ENCODE peak calls at places on chromosomes 4 and X, in four cellular contexts. V is retina, T is NAMALWA, Z is H7. G is an unnamed sample.

GRCh38 chrX:119729408-119730201 is 28.8 kb upstream of the SOWAHD start:
- DNase-seq in Z (peak), V (peak), T (peak), G (peak)

GRCh38 chr4:69759189-69759604 is 1.2 kb downstream of the SULT1B1 start:
- DNase-seq in V (no peak), Z (no peak), T (no peak), G (no peak)

GRCh38 chr4:146110847-146111485 is 64.6 kb upstream of the LSM6 start:
- DNase-seq in Z (no peak), V (no peak), T (no peak), G (no peak)

GRCh38 chr4:34365891-34366290 is 1878.4 kb downstream of the ARAP2 start:
- DNase-seq in T (no peak), V (no peak), Z (peak), G (no peak)

GRCh38 chr4:39975488-39976089 is 2.1 kb downstream of the PDS5A start:
- DNase-seq in V (no peak), Z (no peak), T (no peak), G (no peak)

GRCh38 chrX:14964500-14964899 is 91.3 kb downstream of the MOSPD2 start:
- DNase-seq in V (no peak), T (no peak), Z (no peak), G (no peak)

GRCh38 chr4:163173713-163174112 is 7.0 kb upstream of the NAF1 start:
- DNase-seq in Z (no peak), V (no peak), T (no peak), G (no peak)

GRCh38 chrX:120763269-120763668 is 112.4 kb downstream of the CT47B1 start:
- DNase-seq in Z (no peak), V (no peak), T (no peak), G (no peak)

GRCh38 chrX:75746891-75747639 is 38.0 kb downstream of the MAGEE2 start:
- DNase-seq in T (no peak), Z (peak), V (peak), G (peak)

GRCh38 chr4:15455290-15455689 is 14.4 kb upstream of the CC2D2A start:
- DNase-seq in V (no peak), Z (no peak), T (no peak), G (no peak)

GRCh38 chr4:77127837-77128621 is 29.0 kb upstream of the CCNG2 start:
- DNase-seq in Z (no peak), T (no peak), V (peak), G (no peak)

GRCh38 chr4:177155454-177155853 is 154.2 kb upstream of the NEIL3 start:
- DNase-seq in T (no peak), V (no peak), Z (peak), G (no peak)

GRCh38 chr4:13860126-13860525 is 232.6 kb upstream of the BOD1L1 start:
- DNase-seq in V (no peak), T (peak), Z (peak), G (no peak)

GRCh38 chr4:56530269-56531148 is 24.9 kb downstream of the ARL9 start:
- DNase-seq in Z (peak), T (peak), V (peak), G (peak)

GRCh38 chr4:109729155-109729562 is 711 bp downstream of the PLA2G12A start:
- DNase-seq in Z (no peak), T (peak), V (no peak), G (no peak)

GRCh38 chrX:2965965-2966364 is 36.8 kb upstream of the ARSD start:
- DNase-seq in V (no peak), T (no peak), Z (no peak), G (peak)

GRCh38 chrX:14936561-14936960 is 63.3 kb downstream of the MOSPD2 start:
- DNase-seq in T (no peak), V (no peak), Z (no peak), G (no peak)

GRCh38 chr4:67091668-67092067 is 453.6 kb downstream of the CENPC start:
- DNase-seq in T (no peak), V (no peak), Z (no peak), G (no peak)

GRCh38 chrX:39950035-39950688 is 147.6 kb downstream of the BCOR start:
- DNase-seq in Z (no peak), V (no peak), T (peak), G (no peak)

GRCh38 chr4:1172971-1173757 is 781 bp upstream of the SPON2 start:
- DNase-seq in V (peak), Z (no peak), T (no peak), G (no peak)

GRCh38 chr4:78150465-78150864 is 93.3 kb downstream of the FRAS1 start:
- DNase-seq in V (no peak), T (no peak), Z (no peak), G (no peak)

GRCh38 chrX:154761977-154762528 is 611 bp upstream of the DKC1 start:
- DNase-seq in T (no peak), Z (no peak), V (no peak), G (no peak)

GRCh38 chrX:9614016-9614415 is 149.2 kb downstream of the TBL1X start:
- DNase-seq in T (no peak), V (no peak), Z (no peak), G (no peak)

G was measured in KBM-7.